ENCODE peak calls at places on chromosomes 3 and 15, in six cellular contexts. I is esophagus muscularis mucosa; V is H4; P is cortex of kidney; U is AG08396; F is stimulated activated CD4-positive, alpha-beta T cell treated with anti-CD3 and anti-CD28 coated beads, Interleukin-1b, Interleukin-23, amount 100 ng/mL, for 48 hours. A is an unnamed sample.

GRCh38 chr3:141557961-141558706 is 71.3 kb downstream of the RASA2 start:
- DNase-seq in I (no peak), V (no peak), P (no peak), U (no peak), F (no peak), A (no peak)

GRCh38 chr3:183331518-183331917 is 78.5 kb downstream of the B3GNT5 start:
- DNase-seq in I (no peak), V (no peak), P (no peak), U (no peak), F (no peak), A (no peak)

GRCh38 chr3:191499307-191500125 is 38.6 kb downstream of the PYDC2 start:
- DNase-seq in I (no peak), V (peak; percentile 69), P (no peak), U (peak; percentile 33), F (no peak), A (peak; percentile 26)

GRCh38 chr3:128326051-128326823 is 140.5 kb downstream of the DNAJB8 start:
- DNase-seq in I (no peak), V (no peak), P (no peak), U (no peak), F (no peak), A (no peak)

GRCh38 chr15:27231811-27232210 is 260.8 kb downstream of the GABRG3 start:
- DNase-seq in I (no peak), V (no peak), P (no peak), U (no peak), F (no peak), A (no peak)

GRCh38 chr15:65832549-65833364 is 36.5 kb upstream of the RAB11A start:
- DNase-seq in I (peak; percentile 95), V (peak; percentile 98), P (no peak), U (peak; percentile 83), F (peak; percentile 43), A (peak; percentile 92)

GRCh38 chr3:7444886-7445285 is 584.0 kb downstream of the GRM7 start:
- DNase-seq in I (no peak), V (no peak), P (no peak), U (no peak), F (no peak), A (no peak)

GRCh38 chr15:61025283-61025682 is 203.8 kb downstream of the RORA start:
- DNase-seq in I (no peak), V (no peak), P (no peak), U (no peak), F (no peak), A (no peak)

GRCh38 chr15:40477703-40478269 is 7.0 kb downstream of the CHST14 start:
- DNase-seq in I (no peak), V (no peak), P (no peak), U (no peak), F (no peak), A (peak; percentile 72)

A was measured in SJCRH30.